ENCODE peak calls at places on chromosome 11, in seven cellular contexts. One of them, this sample, is unnamed.

GRCh38 chr11:93700830-93701229 is 39.3 kb downstream of the CEP295 start:
- DNase-seq in H1: no peak
- DNase-seq in GM12892: no peak
- DNase-seq in GM12878: no peak
- DNase-seq in SK-N-SH: no peak
- DNase-seq in K562: no peak
- DNase-seq in HepG2: no peak
- DNase-seq in this sample: no peak

GRCh38 chr11:4665424-4665823 is 21.6 kb downstream of the OR51E1 start:
- DNase-seq in H1: no peak
- DNase-seq in GM12878: no peak
- DNase-seq in HepG2: no peak
- DNase-seq in GM12892: no peak
- DNase-seq in K562: no peak
- DNase-seq in SK-N-SH: no peak
- DNase-seq in this sample: no peak

GRCh38 chr11:132874638-132875037 is 657.7 kb downstream of the OPCML start:
- DNase-seq in SK-N-SH: no peak
- DNase-seq in GM12878: no peak
- DNase-seq in K562: no peak
- DNase-seq in HepG2: no peak
- DNase-seq in GM12892: no peak
- DNase-seq in H1: no peak
- DNase-seq in this sample: no peak

GRCh38 chr11:126231725-126232459 is 20.3 kb downstream of the FAM118B start:
- DNase-seq in SK-N-SH: no peak
- DNase-seq in GM12878: no peak
- DNase-seq in HepG2: no peak
- DNase-seq in H1: no peak
- DNase-seq in GM12892: no peak
- DNase-seq in K562: no peak
- DNase-seq in this sample: no peak

GRCh38 chr11:97948793-97949192 is 1072.0 kb upstream of the CNTN5 start:
- DNase-seq in HepG2: no peak
- DNase-seq in H1: no peak
- DNase-seq in GM12892: no peak
- DNase-seq in GM12878: no peak
- DNase-seq in SK-N-SH: no peak
- DNase-seq in K562: no peak
- DNase-seq in this sample: no peak

GRCh38 chr11:2399488-2400068 is 972 bp upstream of the TSSC4 start:
- DNase-seq in H1: peak
- DNase-seq in GM12892: no peak
- DNase-seq in GM12878: no peak
- DNase-seq in K562: peak
- DNase-seq in SK-N-SH: no peak
- DNase-seq in HepG2: no peak
- DNase-seq in this sample: no peak

GRCh38 chr11:124837491-124837856 is 27.8 kb upstream of the ROBO3 start:
- DNase-seq in HepG2: peak
- DNase-seq in SK-N-SH: peak
- DNase-seq in GM12878: peak
- DNase-seq in H1: peak
- DNase-seq in K562: peak
- DNase-seq in GM12892: no peak
- DNase-seq in this sample: no peak

GRCh38 chr11:14907411-14908213 is 15.6 kb upstream of the CYP2R1 start:
- DNase-seq in SK-N-SH: peak
- DNase-seq in GM12878: no peak
- DNase-seq in K562: peak
- DNase-seq in GM12892: no peak
- DNase-seq in HepG2: peak
- DNase-seq in H1: peak
- DNase-seq in this sample: no peak

GRCh38 chr11:61007971-61008896 is 36.8 kb downstream of the CD6 start:
- DNase-seq in K562: no peak
- DNase-seq in SK-N-SH: peak
- DNase-seq in GM12892: no peak
- DNase-seq in GM12878: no peak
- DNase-seq in HepG2: no peak
- DNase-seq in H1: peak
- DNase-seq in this sample: no peak

GRCh38 chr11:68954970-68955958 is 25.5 kb downstream of the MRGPRD start:
- DNase-seq in H1: peak
- DNase-seq in K562: peak
- DNase-seq in SK-N-SH: no peak
- DNase-seq in GM12878: no peak
- DNase-seq in GM12892: no peak
- DNase-seq in HepG2: no peak
- DNase-seq in this sample: no peak

GRCh38 chr11:110367571-110367970 is 62.2 kb upstream of the FDX1 start:
- DNase-seq in H1: no peak
- DNase-seq in K562: no peak
- DNase-seq in SK-N-SH: no peak
- DNase-seq in GM12892: no peak
- DNase-seq in HepG2: no peak
- DNase-seq in GM12878: no peak
- DNase-seq in this sample: no peak
- TF ChIP-seq TAF1 in H1: no peak
- TF ChIP-seq TAF1 in K562: no peak
- TF ChIP-seq TAF1 in SK-N-SH: no peak
- TF ChIP-seq TAF1 in GM12892: no peak
- TF ChIP-seq TAF1 in HepG2: no peak
- TF ChIP-seq TAF1 in GM12878: no peak
- TF ChIP-seq TAF1 in this sample: no peak

GRCh38 chr11:64745219-64745522 is 1.2 kb upstream of the RASGRP2 start:
- DNase-seq in K562: no peak
- DNase-seq in H1: peak
- DNase-seq in SK-N-SH: peak
- DNase-seq in GM12892: peak
- DNase-seq in GM12878: no peak
- DNase-seq in HepG2: no peak
- DNase-seq in this sample: peak
- TF ChIP-seq POLR2AphosphoS5 in K562: no peak
- TF ChIP-seq POLR2AphosphoS5 in H1: no peak
- TF ChIP-seq POLR2AphosphoS5 in SK-N-SH: no peak
- TF ChIP-seq POLR2AphosphoS5 in GM12892: no peak
- TF ChIP-seq POLR2AphosphoS5 in GM12878: no peak
- TF ChIP-seq POLR2AphosphoS5 in HepG2: no peak
- TF ChIP-seq POLR2AphosphoS5 in this sample: no peak

GRCh38 chr11:114089748-114090147 is 30.2 kb downstream of the ZBTB16 start:
- DNase-seq in H1: no peak
- DNase-seq in SK-N-SH: no peak
- DNase-seq in HepG2: no peak
- DNase-seq in K562: no peak
- DNase-seq in GM12878: no peak
- DNase-seq in GM12892: no peak
- DNase-seq in this sample: no peak
- TF ChIP-seq TAF1 in H1: no peak
- TF ChIP-seq TAF1 in SK-N-SH: no peak
- TF ChIP-seq TAF1 in HepG2: no peak
- TF ChIP-seq TAF1 in K562: no peak
- TF ChIP-seq TAF1 in GM12878: no peak
- TF ChIP-seq TAF1 in GM12892: no peak
- TF ChIP-seq TAF1 in this sample: no peak

DNA sequence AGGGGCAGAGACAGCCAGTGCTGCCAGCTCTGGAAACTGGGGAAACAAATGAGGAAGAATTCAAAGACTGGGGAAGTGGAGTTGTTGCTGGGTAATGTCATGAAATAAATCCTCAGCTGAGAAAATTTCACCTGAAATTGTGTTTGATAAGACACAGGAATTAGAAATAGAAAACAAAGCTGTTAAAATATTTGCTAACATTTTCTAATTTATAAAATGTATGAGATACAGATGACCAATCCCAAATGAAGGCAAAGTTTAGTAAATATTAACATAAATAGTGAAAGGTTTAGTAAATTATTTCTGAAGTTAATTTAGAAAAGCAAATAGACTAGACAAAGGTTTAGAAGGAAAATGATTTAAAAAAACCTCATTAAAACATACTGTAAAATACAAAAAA is at the start of gene OR56A5:
- DNase-seq in H1: no peak
- DNase-seq in GM12878: no peak
- DNase-seq in SK-N-SH: no peak
- DNase-seq in GM12892: no peak
- DNase-seq in HepG2: no peak
- DNase-seq in K562: no peak
- DNase-seq in this sample: no peak
- TF ChIP-seq POLR2AphosphoS5 in H1: no peak
- TF ChIP-seq POLR2AphosphoS5 in GM12878: no peak
- TF ChIP-seq POLR2AphosphoS5 in SK-N-SH: no peak
- TF ChIP-seq POLR2AphosphoS5 in GM12892: no peak
- TF ChIP-seq POLR2AphosphoS5 in HepG2: no peak
- TF ChIP-seq POLR2AphosphoS5 in K562: no peak
- TF ChIP-seq POLR2AphosphoS5 in this sample: no peak

GRCh38 chr11:120784566-120785251 is 239.2 kb upstream of the TBCEL start:
- DNase-seq in H1: no peak
- DNase-seq in K562: no peak
- DNase-seq in HepG2: no peak
- DNase-seq in GM12878: no peak
- DNase-seq in GM12892: no peak
- DNase-seq in SK-N-SH: peak
- DNase-seq in this sample: no peak
- TF ChIP-seq TAF1 in H1: no peak
- TF ChIP-seq TAF1 in K562: no peak
- TF ChIP-seq TAF1 in HepG2: no peak
- TF ChIP-seq TAF1 in GM12878: no peak
- TF ChIP-seq TAF1 in GM12892: no peak
- TF ChIP-seq TAF1 in SK-N-SH: no peak
- TF ChIP-seq TAF1 in this sample: no peak

GRCh38 chr11:10317281-10317755 is 12.4 kb downstream of the ADM start:
- DNase-seq in HepG2: no peak
- DNase-seq in SK-N-SH: no peak
- DNase-seq in H1: no peak
- DNase-seq in GM12878: no peak
- DNase-seq in K562: no peak
- DNase-seq in GM12892: no peak
- DNase-seq in this sample: no peak
- TF ChIP-seq POLR2AphosphoS5 in HepG2: no peak
- TF ChIP-seq POLR2AphosphoS5 in SK-N-SH: no peak
- TF ChIP-seq POLR2AphosphoS5 in H1: no peak
- TF ChIP-seq POLR2AphosphoS5 in GM12878: no peak
- TF ChIP-seq POLR2AphosphoS5 in K562: no peak
- TF ChIP-seq POLR2AphosphoS5 in GM12892: no peak
- TF ChIP-seq POLR2AphosphoS5 in this sample: no peak

DNA sequence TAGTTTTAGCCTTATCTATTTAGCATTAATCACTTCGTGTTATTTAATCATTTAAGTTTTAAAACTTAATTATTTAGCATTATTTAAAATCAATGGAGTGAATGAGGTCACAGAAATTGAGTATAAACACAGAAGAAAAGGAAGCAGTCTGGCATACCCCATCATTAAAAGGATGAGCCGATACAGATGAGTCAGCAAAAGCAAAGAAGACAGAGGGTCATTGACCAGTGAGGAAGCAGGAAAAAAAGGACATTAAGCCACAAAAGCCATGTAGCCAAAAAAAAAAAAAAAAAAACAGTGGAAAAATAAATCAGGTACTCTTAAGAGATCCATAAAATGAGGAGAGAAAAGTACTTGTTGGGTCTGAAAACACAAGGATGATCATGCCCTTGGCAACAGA is 71.5 kb downstream of the TYR start:
- DNase-seq in GM12878: no peak
- DNase-seq in H1: no peak
- DNase-seq in HepG2: no peak
- DNase-seq in SK-N-SH: no peak
- DNase-seq in GM12892: no peak
- DNase-seq in K562: no peak
- DNase-seq in this sample: no peak
- TF ChIP-seq TAF1 in GM12878: no peak
- TF ChIP-seq TAF1 in H1: no peak
- TF ChIP-seq TAF1 in HepG2: no peak
- TF ChIP-seq TAF1 in SK-N-SH: no peak
- TF ChIP-seq TAF1 in GM12892: no peak
- TF ChIP-seq TAF1 in K562: no peak
- TF ChIP-seq TAF1 in this sample: no peak

DNA sequence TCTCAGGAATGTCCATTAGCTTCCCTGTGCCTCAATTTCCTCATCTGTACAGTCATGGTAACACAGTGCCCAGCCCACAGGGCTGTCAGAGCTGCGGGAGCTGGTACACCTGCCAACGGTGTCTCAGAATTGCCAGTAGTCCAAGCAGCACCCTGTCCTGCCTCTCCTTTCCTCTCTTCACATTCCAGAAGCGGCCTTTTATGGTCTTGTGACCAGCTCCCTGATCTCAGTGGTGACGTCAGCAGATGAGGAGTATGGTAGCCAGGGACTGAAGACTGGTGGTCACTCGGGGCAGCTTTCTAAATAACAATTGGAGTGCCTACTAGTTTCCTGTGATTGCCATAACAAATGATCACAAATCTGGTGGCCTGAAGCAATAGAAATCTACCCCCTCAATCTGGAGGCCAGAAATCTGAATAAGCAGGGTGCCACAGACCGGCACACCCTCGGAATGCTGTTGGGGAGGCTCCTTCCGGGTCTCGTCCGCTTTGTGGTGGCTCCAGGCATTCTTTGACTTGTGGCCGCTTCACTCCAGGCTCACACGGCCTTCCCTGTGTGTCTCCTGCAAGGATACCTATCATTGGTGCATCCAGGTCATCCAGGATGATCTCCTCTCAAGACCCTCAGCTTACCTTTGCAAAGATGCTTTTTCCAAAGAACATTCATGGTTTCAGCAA is 2.1 kb downstream of the FADD start:
- DNase-seq in K562: no peak
- DNase-seq in HepG2: no peak
- DNase-seq in GM12878: no peak
- DNase-seq in SK-N-SH: no peak
- DNase-seq in H1: no peak
- DNase-seq in GM12892: no peak
- DNase-seq in this sample: no peak
- TF ChIP-seq POLR2AphosphoS5 in K562: peak
- TF ChIP-seq POLR2AphosphoS5 in HepG2: no peak
- TF ChIP-seq POLR2AphosphoS5 in GM12878: no peak
- TF ChIP-seq POLR2AphosphoS5 in SK-N-SH: peak
- TF ChIP-seq POLR2AphosphoS5 in H1: no peak
- TF ChIP-seq POLR2AphosphoS5 in GM12892: peak
- TF ChIP-seq POLR2AphosphoS5 in this sample: no peak

DNA sequence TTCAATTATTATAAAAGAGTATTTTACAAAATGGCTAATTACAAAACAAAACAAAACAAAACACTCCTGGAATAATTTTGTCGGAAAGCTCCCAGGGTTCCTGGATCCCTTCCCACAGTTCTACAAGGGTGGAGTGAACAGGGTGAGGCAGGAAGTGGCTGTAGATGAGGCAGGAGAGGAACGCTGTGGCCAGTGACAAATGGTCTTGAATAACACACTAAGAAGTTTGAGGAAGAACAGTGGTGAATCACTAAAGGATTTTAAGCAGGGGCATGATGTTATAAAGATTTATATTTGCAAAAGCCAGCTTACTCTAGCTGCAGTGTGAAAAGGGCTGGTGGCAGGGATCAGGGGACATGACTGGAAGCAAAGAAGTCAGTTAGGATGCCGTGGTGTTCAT is 33.8 kb upstream of the APOA1 start:
- DNase-seq in GM12878: no peak
- DNase-seq in SK-N-SH: no peak
- DNase-seq in GM12892: no peak
- DNase-seq in H1: no peak
- DNase-seq in K562: no peak
- DNase-seq in HepG2: no peak
- DNase-seq in this sample: no peak
- TF ChIP-seq TAF1 in GM12878: no peak
- TF ChIP-seq TAF1 in SK-N-SH: no peak
- TF ChIP-seq TAF1 in GM12892: no peak
- TF ChIP-seq TAF1 in H1: no peak
- TF ChIP-seq TAF1 in K562: no peak
- TF ChIP-seq TAF1 in HepG2: no peak
- TF ChIP-seq TAF1 in this sample: no peak